ENCODE peak calls at places on chromosomes 5 and 9, in five cellular contexts. D is body of pancreas, G is IMR-90, P is OCI-LY7, S is astrocyte of the spinal cord. Q is an unnamed sample.

GRCh38 chr5:120604898-120605297 is 140.8 kb downstream of the PRR16 start:
- DNase-seq in D (no peak), S (peak), G (peak), P (no peak), Q (peak)

GRCh38 chr9:755454-756381 is 85.8 kb upstream of the DMRT1 start:
- DNase-seq in P (no peak), S (peak), D (no peak), G (peak), Q (peak)

GRCh38 chr9:37729499-37729898 is 24.1 kb upstream of the TRMT10B start:
- DNase-seq in P (no peak), S (no peak), D (no peak), G (no peak), Q (no peak)

GRCh38 chr9:131618071-131618479 is 72.8 kb downstream of the PRRT1B start:
- DNase-seq in P (no peak), S (no peak), G (no peak), D (peak), Q (no peak)

GRCh38 chr5:36521838-36522745 is 84.3 kb upstream of the SLC1A3 start:
- DNase-seq in P (no peak), D (no peak), S (peak), G (no peak), Q (no peak)

GRCh38 chr9:134734270-134734669 is 92.7 kb downstream of the COL5A1 start:
- DNase-seq in P (no peak), G (peak), S (peak), D (peak), Q (peak)

GRCh38 chr5:141771562-141771961 is 89.5 kb upstream of the ARAP3 start:
- DNase-seq in P (no peak), S (no peak), G (no peak), D (no peak), Q (no peak)

GRCh38 chr5:171521679-171522078 is 102.2 kb downstream of the FGF18 start:
- DNase-seq in D (no peak), G (no peak), P (no peak), S (no peak), Q (no peak)

GRCh38 chr5:65128226-65128625 is 353.5 kb downstream of the ADAMTS6 start:
- DNase-seq in P (no peak), D (no peak), S (peak), G (peak), Q (no peak)

GRCh38 chr5:9151671-9152427 is 394.0 kb downstream of the SEMA5A start:
- DNase-seq in S (no peak), G (peak), P (no peak), D (no peak), Q (no peak)

GRCh38 chr5:55582256-55582655 is 47.5 kb upstream of the PLPP1 start:
- DNase-seq in P (no peak), G (no peak), D (no peak), S (no peak), Q (no peak)

GRCh38 chr5:148733601-148734438 is 79.5 kb upstream of the HTR4 start:
- DNase-seq in P (peak), D (peak), S (peak), G (peak), Q (peak)

GRCh38 chr9:98117984-98118639 is 910 bp downstream of the TRIM14 start:
- DNase-seq in D (peak), G (peak), P (peak), S (no peak), Q (peak)

GRCh38 chr5:128228506-128228905 is 144.9 kb downstream of the SLC12A2 start:
- DNase-seq in S (peak), D (no peak), G (peak), P (no peak), Q (peak)

GRCh38 chr5:120527251-120527650 is 63.2 kb downstream of the PRR16 start:
- DNase-seq in S (no peak), G (no peak), P (no peak), D (no peak), Q (no peak)

GRCh38 chr9:14315754-14316573 is 2.0 kb upstream of the NFIB start:
- DNase-seq in D (no peak), G (no peak), P (no peak), S (peak), Q (peak)

GRCh38 chr9:7967851-7968250 is 168.3 kb upstream of the DMAC1 start:
- DNase-seq in P (no peak), S (no peak), D (no peak), G (no peak), Q (no peak)

GRCh38 chr5:137516251-137516797 is 17.2 kb upstream of the SPOCK1 start:
- DNase-seq in D (no peak), G (no peak), S (no peak), P (no peak), Q (no peak)

GRCh38 chr5:159426694-159427093 is 96.4 kb upstream of the IL12B start:
- DNase-seq in P (no peak), S (no peak), D (no peak), G (no peak), Q (no peak)

GRCh38 chr9:113798062-113799030 is 77.8 kb upstream of the ZNF618 start:
- DNase-seq in D (no peak), S (no peak), P (no peak), G (peak), Q (peak)

GRCh38 chr5:171528036-171528435 is 108.6 kb downstream of the FGF18 start:
- DNase-seq in S (no peak), P (no peak), G (no peak), D (no peak), Q (no peak)

GRCh38 chr9:137320555-137321384 is 18.7 kb upstream of the NRARP start:
- DNase-seq in S (no peak), G (no peak), D (no peak), P (peak), Q (no peak)

GRCh38 chr9:126763130-126763764 is 41.6 kb upstream of the ZBTB43 start:
- DNase-seq in S (no peak), G (no peak), P (peak), D (no peak), Q (no peak)

GRCh38 chr9:130694205-130694604 is 625 bp downstream of the EXOSC2 start:
- DNase-seq in G (no peak), S (no peak), D (no peak), P (peak), Q (no peak)

GRCh38 chr5:65986050-65986451 is 59.7 kb downstream of the ERBIN start:
- DNase-seq in D (no peak), G (peak), P (no peak), S (peak), Q (peak)

GRCh38 chr5:134132372-134133212 is 18.1 kb downstream of the TCF7 start:
- DNase-seq in G (no peak), P (peak), S (no peak), D (no peak), Q (no peak)

GRCh38 chr9:135281151-135281550 is 193.7 kb downstream of the OLFM1 start:
- DNase-seq in D (no peak), S (no peak), G (no peak), P (no peak), Q (no peak)

GRCh38 chr5:113242481-113243348 is 192.1 kb downstream of the TSSK1B start:
- DNase-seq in G (peak), S (no peak), D (no peak), P (no peak), Q (peak)

GRCh38 chr9:7075154-7075553 is 317.4 kb downstream of the KDM4C start:
- DNase-seq in D (no peak), S (no peak), G (no peak), P (no peak), Q (no peak)

GRCh38 chr5:96537386-96537785 is 104.3 kb upstream of the PCSK1 start:
- DNase-seq in G (peak), S (peak), P (no peak), D (no peak), Q (peak)

GRCh38 chr9:18479405-18479804 is 5.5 kb downstream of the ADAMTSL1 start:
- DNase-seq in G (no peak), P (no peak), S (no peak), D (no peak), Q (peak)

GRCh38 chr5:66171349-66172344 is 27.5 kb downstream of the SREK1 start:
- DNase-seq in G (peak), P (peak), S (peak), D (peak), Q (peak)

GRCh38 chr5:37816883-37817282 is 23.0 kb downstream of the GDNF start:
- DNase-seq in G (peak), S (no peak), D (no peak), P (no peak), Q (no peak)

GRCh38 chr5:147539053-147539452 is 29.2 kb upstream of the DPYSL3 start:
- DNase-seq in P (no peak), D (no peak), G (peak), S (peak), Q (peak)

GRCh38 chr9:70073756-70074155 is 30.1 kb downstream of the MAMDC2 start:
- DNase-seq in S (no peak), G (no peak), P (no peak), D (no peak), Q (no peak)

GRCh38 chr5:27592231-27592630 is 553.8 kb upstream of the CDH9 start:
- DNase-seq in G (no peak), D (no peak), P (no peak), S (peak), Q (peak)

GRCh38 chr9:94821098-94821930 is 94.8 kb downstream of the AOPEP start:
- DNase-seq in S (no peak), P (peak), G (no peak), D (no peak), Q (no peak)

GRCh38 chr9:128927731-128928411 is 7.1 kb downstream of the PHYHD1 start:
- DNase-seq in S (peak), P (peak), D (peak), G (peak), Q (peak)

DNA sequence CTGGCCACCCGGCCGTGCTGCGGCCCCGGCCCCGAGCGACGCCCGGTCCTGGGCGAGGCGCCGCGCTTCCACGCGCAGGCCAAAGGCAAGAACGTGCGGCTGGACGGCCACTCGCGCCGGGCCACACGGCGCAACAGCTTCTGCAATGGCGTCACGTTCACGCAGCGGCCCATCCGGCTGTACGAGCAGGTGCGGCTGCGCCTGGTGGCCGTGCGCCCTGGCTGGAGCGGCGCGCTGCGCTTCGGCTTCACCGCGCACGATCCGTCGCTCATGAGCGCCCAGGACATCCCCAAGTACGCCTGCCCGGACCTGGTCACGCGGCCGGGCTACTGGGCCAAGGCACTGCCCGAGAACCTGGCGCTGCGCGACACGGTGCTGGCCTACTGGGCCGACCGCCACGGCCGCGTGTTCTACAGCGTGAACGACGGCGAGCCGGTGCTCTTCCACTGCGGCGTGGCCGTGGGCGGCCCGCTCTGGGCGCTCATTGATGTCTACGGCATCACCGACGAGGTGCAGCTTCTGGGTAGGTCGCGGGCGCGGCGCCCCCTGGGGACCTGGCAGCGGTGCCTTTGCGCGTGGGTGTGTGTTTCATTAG is 28.8 kb downstream of the NEURL1B start:
- DNase-seq in D (no peak), G (no peak), S (no peak), P (no peak), Q (no peak)
- TF ChIP-seq CTCF in D (no peak), G (no peak), S (peak), P (no peak), Q (no peak)

GRCh38 chr5:77015938-77016569 is 14.2 kb upstream of the AGGF1 start:
- DNase-seq in G (peak), D (no peak), P (peak), S (peak), Q (peak)
- TF ChIP-seq CTCF in G (peak), D (peak), P (peak), S (peak), Q (peak)

DNA sequence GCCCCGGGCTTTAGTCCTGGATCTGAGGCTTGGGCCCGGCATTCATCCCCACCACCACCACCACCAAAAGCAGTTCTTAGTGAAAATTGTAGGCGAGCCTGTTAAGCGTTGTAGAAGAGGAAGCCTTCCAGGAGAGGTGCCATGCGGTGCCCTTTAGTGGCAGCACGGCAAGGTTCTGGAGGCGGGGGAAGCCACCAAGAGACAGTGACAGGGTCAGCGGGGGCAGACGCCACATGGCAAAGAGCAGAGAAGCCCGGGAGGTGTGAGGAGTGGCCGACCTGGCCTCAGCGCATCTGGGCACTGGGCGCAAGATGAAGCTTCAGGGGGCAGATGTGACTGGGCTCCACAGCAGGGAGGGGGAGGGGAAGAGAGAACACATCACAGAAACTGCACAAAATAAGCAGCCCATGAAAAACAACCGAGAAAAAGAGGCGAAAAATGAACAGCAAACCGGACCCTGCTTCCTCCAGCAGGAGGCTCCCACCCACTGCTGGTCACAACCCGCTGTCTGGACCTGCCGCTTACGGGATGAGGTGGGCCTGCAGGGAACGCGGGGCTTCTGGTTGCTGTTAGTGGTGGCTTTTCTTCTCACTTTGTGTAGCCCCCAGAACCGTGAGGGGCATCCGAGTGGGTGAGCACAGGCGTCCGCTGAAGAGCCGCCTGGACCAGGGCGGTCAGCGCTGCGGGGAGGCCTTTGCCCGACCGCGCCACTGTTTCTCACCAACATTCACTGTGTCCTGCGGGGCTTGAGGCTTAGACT is 4.3 kb downstream of the LRRC14B start:
- DNase-seq in S (no peak), D (no peak), G (no peak), P (no peak), Q (no peak)
- TF ChIP-seq CTCF in S (peak), D (no peak), G (peak), P (no peak), Q (peak)

DNA sequence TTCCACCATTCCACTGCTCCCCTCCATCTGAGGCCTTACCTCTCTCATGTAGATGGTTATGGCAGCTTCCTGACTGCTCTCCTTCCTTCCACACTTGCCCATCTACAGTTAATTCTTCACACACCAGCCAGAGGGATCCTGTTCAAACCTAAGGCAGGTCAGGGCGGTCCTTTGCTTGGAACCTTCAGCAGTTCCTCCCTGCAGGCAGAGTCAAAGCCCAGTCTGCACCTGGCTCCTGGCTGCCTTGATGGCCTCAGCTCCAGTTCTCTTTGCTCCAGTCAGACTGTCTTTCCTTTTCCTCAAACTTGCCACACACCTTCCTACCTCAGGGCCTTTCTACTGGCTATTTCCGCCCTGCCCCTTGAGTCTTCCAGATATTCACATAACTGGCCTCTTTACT is 30.2 kb upstream of the NR3C1 start:
- DNase-seq in S (no peak), G (no peak), D (no peak), P (peak), Q (no peak)
- TF ChIP-seq CTCF in S (no peak), G (no peak), D (no peak), P (no peak), Q (no peak)

GRCh38 chr5:180646963-180647305 is 2.5 kb downstream of the FLT4 start:
- DNase-seq in P (no peak), G (no peak), D (no peak), S (no peak), Q (no peak)

GRCh38 chr5:180649297-180650039 is at the start of gene FLT4:
- DNase-seq in G (no peak), P (no peak), S (no peak), D (no peak), Q (no peak)

GRCh38 chr5:180647941-180648500 is 1.4 kb downstream of the FLT4 start:
- DNase-seq in P (no peak), G (no peak), S (no peak), D (no peak), Q (no peak)

GRCh38 chr5:180647465-180647864 is 1.9 kb downstream of the FLT4 start:
- DNase-seq in P (no peak), G (no peak), D (no peak), S (no peak), Q (no peak)

GRCh38 chr5:180648658-180649296 is 623 bp downstream of the FLT4 start:
- DNase-seq in S (no peak), P (no peak), D (no peak), G (no peak), Q (no peak)
- TF ChIP-seq CTCF in S (no peak), P (no peak), D (no peak), G (peak), Q (no peak)

DNA sequence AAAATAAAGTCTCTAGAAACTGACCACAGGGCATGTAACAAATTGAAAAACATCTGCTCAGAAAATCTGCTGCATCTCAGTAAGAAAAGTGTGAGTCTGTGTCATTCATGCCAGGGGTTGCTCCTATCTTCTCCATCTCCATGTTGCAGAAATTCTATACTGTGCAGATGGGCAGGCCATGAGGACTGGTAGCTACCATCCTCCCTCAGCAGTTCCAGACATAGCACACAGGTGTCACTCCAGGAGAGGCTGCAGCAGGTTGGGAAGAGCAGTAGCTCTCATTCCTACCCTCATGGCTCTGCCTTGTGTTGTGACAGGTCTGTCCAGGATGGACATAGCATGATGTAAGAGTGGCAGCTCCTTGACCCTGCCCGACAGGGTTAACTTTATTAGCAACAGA is 173.4 kb downstream of the NDUFS4 start:
- DNase-seq in P (no peak), G (no peak), S (no peak), D (no peak), Q (no peak)
- TF ChIP-seq CTCF in P (no peak), G (no peak), S (no peak), D (no peak), Q (no peak)

DNA sequence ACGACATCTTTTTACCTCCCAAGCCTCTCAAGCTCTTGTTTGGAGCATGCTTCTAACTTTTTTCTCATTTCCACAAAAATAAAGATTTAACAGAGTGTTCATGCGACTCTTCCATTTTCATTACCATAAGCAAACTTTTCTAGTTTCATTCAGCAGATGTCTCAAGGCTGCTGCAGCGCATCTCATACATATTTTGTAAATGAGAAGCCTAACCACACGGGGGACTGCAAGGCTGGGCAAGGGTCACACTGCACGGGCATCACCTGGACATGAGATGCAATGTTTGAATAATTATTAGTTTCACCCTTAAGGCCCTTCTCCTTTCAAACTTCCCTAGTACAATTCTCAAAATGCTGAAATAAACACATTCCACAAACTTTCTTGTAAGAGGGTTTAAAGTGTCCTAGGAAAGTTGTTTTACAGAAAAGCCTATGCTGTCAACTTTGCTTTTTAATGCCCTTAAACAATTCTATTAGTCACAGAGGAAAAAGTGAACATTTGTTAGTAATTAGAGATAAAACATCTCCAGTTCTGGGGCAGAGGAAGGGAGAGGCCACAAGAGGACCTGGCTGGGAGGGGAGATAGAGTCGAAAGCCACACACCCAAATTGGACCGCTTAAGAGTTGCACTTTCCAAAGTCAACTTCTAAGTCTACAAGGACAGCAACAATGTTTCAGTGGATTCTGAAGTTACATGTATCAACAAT is 1.3 kb downstream of the DENND1A start:
- DNase-seq in P (peak), G (peak), S (peak), D (no peak), Q (peak)
- TF ChIP-seq CTCF in P (peak), G (no peak), S (no peak), D (no peak), Q (no peak)

GRCh38 chr9:133342083-133342406 is 5.9 kb downstream of the MED22 start:
- DNase-seq in G (no peak), D (no peak), S (no peak), P (no peak), Q (no peak)
- TF ChIP-seq CTCF in G (peak), D (no peak), S (peak), P (peak), Q (no peak)

DNA sequence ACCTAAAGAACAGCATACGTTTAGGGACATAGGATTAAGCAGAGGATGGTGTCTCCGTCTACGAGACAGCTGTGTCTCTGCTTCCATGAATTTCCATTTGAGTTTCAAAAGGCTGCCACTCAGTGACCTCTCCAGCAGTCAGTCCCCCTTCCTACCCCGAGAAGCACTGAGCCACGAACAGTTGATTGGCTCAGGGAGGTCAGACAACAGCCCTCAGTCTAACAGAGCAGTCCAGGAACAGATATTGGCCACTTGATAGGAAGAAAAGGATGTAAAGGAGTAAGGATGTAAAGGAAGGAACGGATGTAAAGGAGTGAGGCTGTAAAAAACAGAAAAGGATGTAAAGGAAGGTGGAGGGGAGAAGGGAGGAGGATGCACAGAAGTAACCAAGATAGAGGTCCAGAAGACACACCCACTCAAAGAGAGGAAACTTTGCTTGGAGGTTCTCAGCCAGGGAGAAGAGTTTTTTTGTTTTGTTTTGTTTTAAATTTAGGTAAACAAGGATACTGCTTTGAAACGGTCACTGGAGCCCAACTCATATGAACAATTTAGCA is 3.2 kb upstream of the NR4A3 start:
- DNase-seq in D (no peak), P (peak), S (no peak), G (no peak), Q (no peak)
- TF ChIP-seq CTCF in D (no peak), P (no peak), S (no peak), G (no peak), Q (no peak)